ENCODE peak calls at places on chromosomes 6 and 20, in seven cellular contexts. U is H9, F is mesendoderm, K is neuronal stem cell, L is IMR-90, I is H1, Q is mesenchymal stem cell. A is an unnamed sample.

GRCh38 chr20:46010491-46011405 is 2.0 kb downstream of the MMP9 start:
- DNase-seq in Q (no peak), F (no peak), K (no peak), U (no peak), I (no peak), L (peak), A (peak)

GRCh38 chr20:44642203-44643153 is 9.0 kb downstream of the ADA start:
- DNase-seq in F (peak), K (no peak), I (no peak), L (peak), Q (peak), U (peak), A (peak)

GRCh38 chr6:82554706-82555105 is 191.1 kb downstream of the TPBG start:
- DNase-seq in U (no peak), L (no peak), F (no peak), I (no peak), K (no peak), Q (no peak), A (no peak)

GRCh38 chr20:40331699-40332098 is 357.3 kb downstream of the MAFB start:
- DNase-seq in K (no peak), U (no peak), I (no peak), F (no peak), L (no peak), Q (no peak), A (no peak)

GRCh38 chr6:14277405-14277930 is 159.9 kb downstream of the CD83 start:
- DNase-seq in L (no peak), F (no peak), U (peak), K (no peak), Q (no peak), I (no peak), A (no peak)

GRCh38 chr6:12203001-12203400 is 87.2 kb upstream of the EDN1 start:
- DNase-seq in K (no peak), I (peak), U (peak), Q (peak), F (peak), L (peak), A (no peak)

GRCh38 chr6:111993342-111993741 is 60.6 kb upstream of the CCN6 start:
- DNase-seq in F (no peak), Q (no peak), K (no peak), I (no peak), U (no peak), L (no peak), A (no peak)

GRCh38 chr6:159440907-159441703 is 251.9 kb downstream of the SOD2 start:
- DNase-seq in L (no peak), K (no peak), I (no peak), Q (no peak), F (no peak), U (no peak), A (no peak)

GRCh38 chr6:128672023-128672422 is 151.6 kb upstream of the PTPRK start:
- DNase-seq in L (no peak), I (no peak), U (no peak), Q (no peak), K (no peak), F (no peak), A (no peak)

GRCh38 chr6:30689022-30689865 is 1.5 kb downstream of the NRM start:
- DNase-seq in Q (no peak), I (no peak), L (no peak), F (no peak), U (no peak), K (no peak), A (no peak)

GRCh38 chr20:46530640-46531039 is 17.3 kb upstream of the ZNF334 start:
- DNase-seq in I (no peak), K (no peak), F (no peak), L (no peak), U (no peak), Q (no peak), A (no peak)

GRCh38 chr20:1764136-1765033 is 106.8 kb upstream of the SIRPG start:
- DNase-seq in Q (peak), I (peak), U (peak), L (peak), K (peak), F (peak), A (peak)

GRCh38 chr6:43992783-43993505 is 134.3 kb downstream of the MRPL14 start:
- DNase-seq in I (no peak), Q (no peak), L (no peak), U (no peak), K (no peak), F (no peak), A (no peak)

GRCh38 chr6:45687570-45687969 is 309.8 kb upstream of the SUPT3H start:
- DNase-seq in L (no peak), F (no peak), Q (no peak), K (no peak), I (no peak), U (no peak), A (no peak)

GRCh38 chr6:19333936-19334335 is 503.2 kb upstream of the ID4 start:
- DNase-seq in Q (no peak), U (no peak), I (no peak), L (no peak), K (no peak), F (no peak), A (no peak)

GRCh38 chr20:2836035-2836434 is 4.4 kb downstream of the PCED1A start:
- DNase-seq in U (no peak), I (no peak), K (no peak), Q (no peak), F (no peak), L (no peak), A (no peak)

GRCh38 chr6:68238097-68238597 is 396.9 kb upstream of the ADGRB3 start:
- DNase-seq in L (no peak), I (no peak), U (no peak), Q (peak), K (no peak), F (peak), A (no peak)

DNA sequence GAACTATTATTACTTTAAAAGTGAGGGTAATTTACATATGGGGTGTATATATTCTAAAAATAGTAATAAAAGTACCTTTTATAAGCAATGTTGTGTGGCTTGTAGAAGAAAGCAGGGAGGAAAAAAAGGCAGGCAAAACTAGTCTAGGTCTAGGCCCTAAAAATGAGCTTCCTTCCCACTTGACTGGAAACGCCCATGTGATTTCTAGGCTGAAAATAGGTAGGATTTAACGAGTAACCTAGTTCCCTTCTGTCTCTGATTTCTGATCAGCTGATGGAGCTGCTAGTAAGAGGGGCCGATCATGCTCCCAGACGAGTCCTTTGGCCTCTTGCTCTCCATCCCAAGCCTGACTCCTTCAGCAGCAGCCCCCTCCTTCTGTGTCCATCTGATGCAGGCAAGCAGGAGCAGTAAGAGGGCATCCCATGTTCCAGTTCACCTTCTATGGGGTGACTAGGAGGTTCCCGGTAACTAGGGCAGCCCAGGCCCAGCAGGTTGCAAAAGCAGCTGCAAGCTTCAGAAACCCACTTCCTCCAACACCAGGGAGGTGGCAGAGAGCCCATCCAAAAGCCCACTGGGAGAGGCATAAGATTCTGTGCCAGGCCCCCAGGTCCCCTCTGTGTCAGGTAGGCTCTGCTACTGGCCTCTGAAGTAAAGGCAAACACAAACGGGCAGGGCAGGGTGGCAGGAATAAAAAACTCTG is 24.4 kb downstream of the TBC1D20 start:
- DNase-seq in I (no peak), K (no peak), U (no peak), Q (no peak), F (no peak), L (no peak), A (no peak)
- H3K9ac ChIP-seq in I (no peak), K (no peak), U (no peak), Q (no peak), F (no peak), L (no peak), A (no peak)

DNA sequence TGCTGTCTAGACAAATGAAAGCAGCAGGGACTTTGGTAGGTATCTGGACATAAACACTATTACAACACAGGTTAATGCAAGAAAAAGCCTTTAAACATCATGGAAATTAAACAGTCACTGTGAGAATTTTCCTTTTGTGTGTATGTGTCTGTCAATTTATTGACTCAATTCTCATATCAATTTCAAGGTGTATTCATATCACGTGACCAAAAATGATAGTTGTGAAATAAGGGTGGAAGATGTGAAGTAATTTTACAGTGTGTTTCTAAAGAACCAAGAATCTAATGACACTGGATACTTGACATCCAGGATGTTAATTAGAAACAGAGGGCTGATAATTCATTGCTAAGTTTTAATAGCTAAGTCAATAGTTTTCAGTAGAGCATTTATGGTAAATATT is 244.0 kb downstream of the TMEM242 start:
- DNase-seq in F (no peak), I (no peak), Q (no peak), U (no peak), L (no peak), K (no peak), A (no peak)
- H3K4ac ChIP-seq in F (no peak), I (no peak), Q (no peak), U (no peak), L (no peak), K (no peak), A (no peak)

DNA sequence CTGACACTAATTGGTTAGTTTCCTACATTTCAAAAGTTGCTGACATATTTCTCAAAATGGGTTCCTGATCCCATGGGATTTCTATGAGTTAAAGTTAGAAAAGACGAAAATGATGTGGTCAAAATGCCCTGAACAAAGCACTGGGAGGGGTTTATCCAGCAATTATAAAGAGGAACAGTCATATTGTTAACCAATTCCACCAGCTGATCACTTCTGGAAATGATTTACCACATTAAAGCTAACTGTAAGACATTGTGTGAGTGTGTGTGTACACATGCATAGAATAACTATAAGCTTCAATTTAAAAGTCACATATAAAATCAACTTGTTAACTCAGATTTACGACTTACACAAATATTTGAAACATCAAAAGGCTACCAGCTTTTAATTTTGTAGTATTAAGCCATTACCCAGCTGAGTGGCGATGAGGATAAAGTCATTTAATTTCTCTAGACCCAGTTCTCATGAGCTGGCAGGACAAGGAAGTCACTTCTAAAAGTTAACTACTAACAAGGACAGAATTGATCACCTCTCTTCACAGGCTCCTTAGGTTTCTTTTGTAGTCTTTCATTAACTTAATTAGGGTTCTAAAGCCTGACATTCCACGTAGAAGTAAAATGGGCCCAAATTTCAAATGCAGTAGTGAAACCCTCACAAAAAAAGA is 40.4 kb downstream of the MAN1A1 start:
- DNase-seq in I (no peak), F (no peak), K (no peak), U (no peak), Q (peak), L (no peak), A (peak)
- H2BK120ac ChIP-seq in I (no peak), F (no peak), K (no peak), U (no peak), Q (no peak), L (no peak), A (no peak)

GRCh38 chr20:63151554-63152321 is 64.2 kb downstream of the YTHDF1 start:
- DNase-seq in Q (no peak), I (no peak), F (no peak), K (no peak), U (no peak), L (peak), A (no peak)
- H3K9ac ChIP-seq in Q (no peak), I (no peak), F (no peak), K (no peak), U (no peak), L (no peak), A (no peak)

GRCh38 chr6:120994573-120994967 is 339.7 kb downstream of the TBC1D32 start:
- DNase-seq in I (no peak), F (no peak), K (no peak), U (no peak), L (no peak), Q (no peak), A (no peak)
- H3K4ac ChIP-seq in I (no peak), F (no peak), K (no peak), U (no peak), L (no peak), Q (no peak), A (no peak)

DNA sequence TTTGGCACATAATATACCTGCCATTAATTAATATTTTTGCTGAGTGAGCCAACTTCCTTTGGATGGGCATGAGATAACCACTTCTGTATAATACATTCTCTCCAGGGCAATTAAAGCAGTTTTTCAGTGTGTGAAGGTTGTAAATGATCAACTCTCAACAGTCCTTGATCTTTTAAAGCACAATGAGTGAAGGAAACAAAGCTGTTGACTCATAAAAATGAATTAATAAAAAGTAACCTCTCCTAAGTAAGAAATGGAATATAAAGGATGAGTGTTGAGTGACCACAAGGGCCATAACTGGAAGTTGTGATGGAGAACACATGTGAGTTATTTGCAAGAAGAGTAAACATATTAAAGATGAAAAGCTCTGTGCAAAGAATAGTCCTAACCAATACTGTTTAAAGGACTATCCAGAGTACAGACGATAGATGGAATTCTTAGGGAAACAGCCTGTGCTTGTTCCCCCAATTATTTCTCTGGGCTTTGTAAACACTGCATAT is 446.2 kb downstream of the PLCB1 start:
- DNase-seq in Q (no peak), U (no peak), F (no peak), I (no peak), L (no peak), K (no peak), A (no peak)
- H2BK120ac ChIP-seq in Q (no peak), U (no peak), F (no peak), I (no peak), L (no peak), K (no peak), A (no peak)

GRCh38 chr20:62933966-62934365 is 4.0 kb upstream of the GID8 start:
- DNase-seq in Q (no peak), I (no peak), K (no peak), F (no peak), U (no peak), L (no peak), A (no peak)
- H3K9ac ChIP-seq in Q (no peak), I (no peak), K (no peak), F (no peak), U (peak), L (no peak), A (no peak)

GRCh38 chr6:96520039-96520850 is 1.4 kb upstream of the UFL1 start:
- DNase-seq in L (peak), Q (peak), F (peak), I (no peak), U (peak), K (no peak), A (peak)

GRCh38 chr6:96521625-96522468 is at the start of gene UFL1:
- DNase-seq in Q (peak), U (peak), I (peak), F (peak), L (peak), K (peak), A (peak)

GRCh38 chr6:96521267-96521624 is 360 bp upstream of the UFL1 start:
- DNase-seq in L (no peak), U (no peak), Q (no peak), K (no peak), I (no peak), F (no peak), A (no peak)

GRCh38 chr6:96522469-96523009 is 933 bp downstream of the UFL1 start:
- DNase-seq in I (no peak), F (peak), K (no peak), L (peak), Q (peak), U (no peak), A (peak)

GRCh38 chr6:96520851-96521115 is 823 bp upstream of the UFL1 start:
- DNase-seq in I (no peak), K (no peak), U (no peak), L (no peak), F (no peak), Q (peak), A (no peak)
- H3K4ac ChIP-seq in I (no peak), K (no peak), U (no peak), L (peak), F (no peak), Q (no peak), A (no peak)

GRCh38 chr6:5316946-5317345 is 55.6 kb downstream of the FARS2 start:
- DNase-seq in F (no peak), Q (no peak), L (no peak), U (no peak), I (no peak), K (no peak), A (no peak)
- H2BK120ac ChIP-seq in F (no peak), Q (no peak), L (no peak), U (no peak), I (no peak), K (no peak), A (no peak)

GRCh38 chr6:56889492-56889891 is 65.4 kb upstream of the BEND6 start:
- DNase-seq in Q (no peak), U (no peak), K (no peak), I (no peak), F (no peak), L (no peak), A (no peak)
- H3K9ac ChIP-seq in Q (peak), U (no peak), K (no peak), I (no peak), F (no peak), L (peak), A (no peak)